ENCODE peak calls at places on chromosome 19, in seven cellular contexts. K is HCT116, O is adrenal gland, T is left ventricle myocardium inferior, Z is cardiac muscle cell, N is RWPE2, C is PC-9. B is an unnamed sample.
A peak's percentile ranks its signal among the peaks of the same experiment; 100 is the strongest.

GRCh38 chr19:39983695-39984302 is 12.8 kb downstream of the PSMC4 start:
- DNase-seq in K (no peak), O (no peak), T (no peak), Z (no peak), N (no peak), C (no peak), B (no peak)

GRCh38 chr19:55172741-55173140 is 6.3 kb upstream of the DNAAF3 start:
- DNase-seq in K (no peak), O (no peak), T (no peak), Z (no peak), N (no peak), C (no peak), B (no peak)

GRCh38 chr19:29514525-29515232 is 11.1 kb upstream of the VSTM2B start:
- DNase-seq in K (no peak), O (no peak), T (no peak), Z (no peak), N (no peak), C (no peak), B (no peak)

GRCh38 chr19:46384396-46384795 is 29.0 kb downstream of the CCDC8 start:
- DNase-seq in K (no peak), O (no peak), T (peak; percentile 46), Z (no peak), N (peak; percentile 44), C (no peak), B (no peak)

GRCh38 chr19:56547535-56547934 is 8.8 kb downstream of the ZFP28 start:
- DNase-seq in K (no peak), O (no peak), T (no peak), Z (no peak), N (no peak), C (no peak), B (no peak)

GRCh38 chr19:31255863-31256600 is 93.2 kb downstream of the TSHZ3 start:
- DNase-seq in K (no peak), O (no peak), T (no peak), Z (no peak), N (no peak), C (no peak), B (no peak)

GRCh38 chr19:19405919-19406877 is 723 bp downstream of the GATAD2A start:
- DNase-seq in K (no peak), O (peak; percentile 51), T (peak; percentile 59), Z (peak; percentile 69), N (no peak), C (peak; percentile 46), B (no peak)

GRCh38 chr19:7632340-7633203 is 947 bp downstream of the PCP2 start:
- DNase-seq in K (no peak), O (no peak), T (no peak), Z (no peak), N (no peak), C (no peak), B (no peak)

GRCh38 chr19:42327381-42327780 is 1.9 kb downstream of the MEGF8 start:
- DNase-seq in K (no peak), O (no peak), T (no peak), Z (no peak), N (no peak), C (no peak), B (no peak)

GRCh38 chr19:50199254-50199545 is 4.2 kb upstream of the MYH14 start:
- DNase-seq in K (no peak), O (no peak), T (no peak), Z (no peak), N (no peak), C (no peak), B (no peak)

DNA sequence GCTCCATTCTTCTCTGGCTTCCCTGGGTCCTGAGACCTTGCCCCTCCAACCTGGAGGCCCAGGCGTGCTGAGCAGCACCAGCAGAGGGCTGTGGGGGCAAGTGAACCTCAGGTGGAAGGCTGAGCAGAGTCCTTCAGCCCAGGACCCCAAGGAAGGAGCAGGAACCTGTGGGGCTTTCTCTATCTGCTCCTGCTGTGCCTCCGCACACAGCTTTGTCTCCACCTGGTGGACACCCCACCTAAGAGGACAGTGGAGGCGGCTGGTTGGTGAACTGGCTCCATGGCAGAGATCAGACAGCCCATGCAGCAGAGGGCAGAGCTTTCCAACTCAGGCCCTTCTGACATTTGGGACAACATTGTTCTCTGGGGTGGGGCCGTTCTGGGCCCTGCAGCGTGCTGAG is 19.7 kb downstream of the ZFR2 start:
- DNase-seq in K (peak; percentile 65), O (no peak), T (no peak), Z (peak; percentile 44), N (no peak), C (no peak), B (no peak)
- TF ChIP-seq CTCF in K (peak; percentile 97), O (no peak), T (no peak), Z (peak; percentile 29), N (peak; percentile 52), C (peak; percentile 63), B (peak; percentile 30)

DNA sequence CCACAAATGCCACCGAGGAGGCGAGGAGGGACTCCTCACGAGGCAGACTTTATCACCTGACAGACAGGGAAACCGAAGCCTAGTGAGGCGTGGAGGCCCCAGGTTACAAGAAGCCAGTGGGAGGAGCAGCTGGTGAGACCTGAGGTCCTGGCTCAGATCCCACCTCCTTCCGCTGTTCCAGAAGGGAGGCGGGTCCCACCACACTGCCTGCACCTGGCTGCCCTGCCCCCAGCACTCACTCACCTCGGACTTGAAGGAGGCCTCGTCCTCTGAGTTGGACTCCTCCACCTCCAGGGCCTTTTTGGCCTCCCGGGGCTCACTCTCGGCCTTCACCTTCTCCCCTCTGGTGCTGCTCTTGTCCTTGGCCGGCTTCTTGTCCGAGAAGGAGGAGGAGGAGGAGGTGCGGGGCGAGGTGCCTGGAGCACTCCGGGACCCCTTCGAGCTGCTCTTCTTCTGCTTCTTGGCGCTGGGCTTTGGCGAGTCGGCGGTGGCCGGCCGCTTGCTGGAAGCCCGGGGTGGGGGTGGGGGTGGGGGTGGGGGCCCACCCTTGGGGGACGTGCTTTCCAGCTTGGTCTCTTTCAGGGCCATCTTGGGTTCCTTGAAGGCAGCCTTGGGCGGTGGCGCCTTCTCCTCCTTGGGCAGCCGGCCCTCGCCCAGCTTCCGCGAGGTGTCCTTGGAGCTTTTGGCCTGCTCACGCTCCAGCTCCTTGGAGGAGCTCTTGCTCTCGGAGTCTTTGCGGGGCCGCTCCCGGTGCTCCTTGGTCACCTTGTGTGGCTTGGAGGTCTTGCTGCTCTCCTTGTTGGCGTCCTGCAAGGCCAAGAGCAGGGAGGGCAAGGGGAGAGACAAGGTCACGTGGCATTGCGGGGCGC is 57.7 kb downstream of the MLLT1 start:
- DNase-seq in K (no peak), O (no peak), T (no peak), Z (no peak), N (peak; percentile 38), C (no peak), B (no peak)
- H3K36me3 ChIP-seq in K (peaks cover 4% of the 10 kb centered on the region), O (no peaks in the 10 kb centered on the region), T (peaks cover 45% of the 10 kb centered on the region), Z (peaks cover 13% of the 10 kb centered on the region), N (peaks cover 26% of the 10 kb centered on the region), C (no peaks in the 10 kb centered on the region), B (no peaks in the 10 kb centered on the region)

DNA sequence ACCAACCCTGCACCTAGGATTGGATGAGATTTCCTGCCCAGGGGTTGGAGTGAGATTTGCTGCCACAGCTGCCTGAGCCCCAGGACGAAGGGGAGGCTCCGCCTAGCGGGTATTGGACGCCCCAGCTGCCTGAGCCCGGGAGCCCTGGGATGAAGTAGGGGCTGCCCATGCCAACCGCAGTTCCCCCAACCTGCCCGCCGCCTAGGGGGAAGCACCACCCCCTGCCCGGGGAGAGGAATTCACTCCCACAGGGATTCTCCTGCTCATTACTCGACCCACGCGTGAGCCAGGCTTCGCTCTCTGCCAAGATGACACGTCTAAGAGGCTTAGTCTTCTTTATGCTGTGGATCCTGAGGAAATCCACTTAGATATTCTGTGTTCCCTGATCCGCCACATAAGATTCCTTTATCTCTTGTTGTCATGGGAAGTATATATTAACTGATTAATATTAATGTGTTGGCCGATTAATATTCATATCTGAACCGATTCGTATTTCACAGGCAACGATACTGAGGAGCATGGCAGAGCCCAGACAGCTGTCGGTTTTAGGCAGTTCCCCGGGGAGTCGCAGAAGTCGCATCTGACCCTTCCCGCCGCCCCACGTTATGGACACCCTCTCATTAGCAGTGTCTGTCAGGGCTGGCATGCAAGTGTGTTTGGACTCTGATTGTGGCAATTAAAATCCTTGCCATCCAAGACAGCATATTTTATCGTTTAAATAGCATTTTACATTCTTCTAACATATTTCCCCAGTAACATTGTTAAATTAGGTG is 44.5 kb upstream of the KCTD15 start:
- DNase-seq in K (no peak), O (no peak), T (no peak), Z (no peak), N (no peak), C (no peak), B (no peak)
- H3K27me3 ChIP-seq in K (peaks cover 25% of the 10 kb centered on the region), O (no peaks in the 10 kb centered on the region), T (peaks cover 82% of the 10 kb centered on the region), Z (no peaks in the 10 kb centered on the region), N (no peaks in the 10 kb centered on the region), C (peaks cover 87% of the 10 kb centered on the region), B (no peaks in the 10 kb centered on the region)

DNA sequence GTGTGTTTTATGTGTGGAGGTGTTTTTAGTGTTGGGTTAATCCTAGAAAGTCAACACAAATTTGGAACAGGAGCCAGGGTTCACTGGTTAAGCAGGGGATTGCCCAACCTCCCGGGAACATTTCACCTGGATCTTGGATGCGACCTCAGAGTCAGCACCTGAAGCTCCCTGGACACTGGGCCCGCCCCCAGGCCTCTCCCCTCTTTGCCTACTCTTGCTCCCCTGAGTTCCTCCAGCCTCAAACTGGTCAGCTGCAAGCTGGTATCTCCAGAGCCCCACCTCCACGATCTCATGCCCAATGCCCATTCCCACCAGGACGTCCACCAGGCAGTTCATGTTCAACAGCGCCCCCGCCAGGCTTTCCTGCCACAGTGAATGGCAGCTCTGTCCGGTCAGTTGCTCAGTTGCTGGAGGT is 9.7 kb downstream of the HSD17B14 start:
- DNase-seq in K (no peak), O (no peak), T (no peak), Z (no peak), N (no peak), C (no peak), B (no peak)
- TF ChIP-seq CTCF in K (no peak), O (no peak), T (no peak), Z (peak; percentile 18), N (no peak), C (peak; percentile 59), B (no peak)

GRCh38 chr19:52120286-52120685 is 19.5 kb downstream of the ZNF616 start:
- DNase-seq in K (no peak), O (no peak), T (no peak), Z (no peak), N (no peak), C (no peak), B (no peak)
- H3K36me3 ChIP-seq in K (peaks cover 10% of the 10 kb centered on the region), O (no peaks in the 10 kb centered on the region), T (peaks cover 100% of the 10 kb centered on the region), Z (peaks cover 42% of the 10 kb centered on the region), N (peaks cover 92% of the 10 kb centered on the region), C (peaks cover 94% of the 10 kb centered on the region), B (no peaks in the 10 kb centered on the region)

GRCh38 chr19:38228491-38229439 is 4.7 kb upstream of the DPF1 start:
- DNase-seq in K (no peak), O (no peak), T (no peak), Z (peak; percentile 71), N (no peak), C (no peak), B (no peak)

GRCh38 chr19:38224014-38224862 is at the start of gene DPF1:
- DNase-seq in K (peak; percentile 54), O (no peak), T (peak; percentile 45), Z (peak; percentile 92), N (peak; percentile 88), C (peak; percentile 65), B (no peak)

GRCh38 chr19:38229585-38230073 is 5.6 kb upstream of the DPF1 start:
- DNase-seq in K (peak; percentile 85), O (peak; percentile 54), T (peak; percentile 56), Z (peak; percentile 95), N (peak; percentile 83), C (no peak), B (no peak)

GRCh38 chr19:38227272-38228004 is 3.4 kb upstream of the DPF1 start:
- DNase-seq in K (no peak), O (no peak), T (no peak), Z (no peak), N (no peak), C (no peak), B (no peak)

GRCh38 chr19:38228005-38228377 is 4.0 kb upstream of the DPF1 start:
- DNase-seq in K (no peak), O (no peak), T (no peak), Z (no peak), N (no peak), C (no peak), B (no peak)
- H3K27me3 ChIP-seq in K (no peaks in the 10 kb centered on the region), O (peaks cover 56% of the 10 kb centered on the region), T (peaks cover 98% of the 10 kb centered on the region), Z (peaks cover 23% of the 10 kb centered on the region), N (peaks cover 3% of the 10 kb centered on the region), C (peaks cover 14% of the 10 kb centered on the region), B (peaks cover 31% of the 10 kb centered on the region)